ENCODE peak calls at places on chromosomes 6 and 20, in six cellular contexts. B is HepG2, Z is K562, X is GM12878, R is GM12891, O is H1. S is an unnamed sample.
A peak's percentile ranks its signal among the peaks of the same experiment; 100 is the strongest.

GRCh38 chr20:54103067-54103761 is 32.8 kb upstream of the BCAS1 start:
- DNase-seq in B (peak; percentile 96), Z (peak; percentile 69), X (no peak), R (peak; percentile 34), O (peak; percentile 95), S (peak; percentile 23)

GRCh38 chr6:129444683-129445082 is 265.3 kb downstream of the ARHGAP18 start:
- DNase-seq in B (no peak), Z (no peak), X (no peak), R (no peak), O (no peak), S (no peak)

GRCh38 chr6:166008441-166009369 is 158.9 kb downstream of the TBXT start:
- DNase-seq in B (no peak), Z (no peak), X (no peak), R (no peak), O (peak; percentile 70), S (no peak)

GRCh38 chr6:36595168-36595818 is 1.1 kb downstream of the SRSF3 start:
- DNase-seq in B (peak; percentile 52), Z (peak; percentile 51), X (no peak), R (no peak), O (no peak), S (no peak)

GRCh38 chr6:35452186-35453090 is at the start of gene FANCE:
- DNase-seq in B (peak; percentile 84), Z (peak; percentile 99), X (peak; percentile 72), R (peak; percentile 90), O (peak; percentile 100), S (peak; percentile 92)

GRCh38 chr6:112939543-112939942 is 592.4 kb downstream of the RFPL4B start:
- DNase-seq in B (no peak), Z (no peak), X (no peak), R (no peak), O (no peak), S (no peak)

GRCh38 chr6:112289039-112289566 is 34.7 kb upstream of the LAMA4 start:
- DNase-seq in B (no peak), Z (no peak), X (no peak), R (no peak), O (no peak), S (no peak)

GRCh38 chr20:23641936-23642751 is 4.4 kb upstream of the CST3 start:
- DNase-seq in B (no peak), Z (no peak), X (no peak), R (no peak), O (no peak), S (no peak)

GRCh38 chr6:142459267-142459666 is 157.5 kb downstream of the ADGRG6 start:
- DNase-seq in B (no peak), Z (no peak), X (no peak), R (no peak), O (no peak), S (no peak)

GRCh38 chr6:11711644-11711993 is 67.0 kb downstream of the ADTRP start:
- DNase-seq in B (no peak), Z (no peak), X (peak; percentile 67), R (no peak), O (no peak), S (no peak)

GRCh38 chr20:5918856-5919633 is 31.3 kb downstream of the TRMT6 start:
- DNase-seq in B (peak; percentile 53), Z (no peak), X (no peak), R (no peak), O (no peak), S (no peak)

GRCh38 chr20:48012401-48012974 is 227.2 kb upstream of the SULF2 start:
- DNase-seq in B (peak; percentile 49), Z (no peak), X (no peak), R (no peak), O (no peak), S (no peak)

GRCh38 chr6:23040899-23041298 is 471.5 kb downstream of the HDGFL1 start:
- DNase-seq in B (no peak), Z (no peak), X (no peak), R (no peak), O (no peak), S (no peak)

GRCh38 chr20:12966468-12967085 is 42.2 kb upstream of the SPTLC3 start:
- DNase-seq in B (peak; percentile 65), Z (no peak), X (no peak), R (no peak), O (no peak), S (no peak)

GRCh38 chr20:12047838-12048432 is 130.2 kb downstream of the BTBD3 start:
- DNase-seq in B (no peak), Z (no peak), X (no peak), R (no peak), O (no peak), S (no peak)

GRCh38 chr20:752263-752662 is 16.0 kb downstream of the SLC52A3 start:
- DNase-seq in B (no peak), Z (no peak), X (no peak), R (no peak), O (no peak), S (no peak)

GRCh38 chr6:100925756-100926155 is 44.6 kb upstream of the ASCC3 start:
- DNase-seq in B (no peak), Z (no peak), X (no peak), R (no peak), O (no peak), S (no peak)

GRCh38 chr6:131222773-131223172 is 87.5 kb downstream of the AKAP7 start:
- DNase-seq in B (no peak), Z (no peak), X (no peak), R (no peak), O (no peak), S (no peak)

GRCh38 chr20:37401930-37402675 is 56.2 kb downstream of the SRC start:
- DNase-seq in B (no peak), Z (no peak), X (no peak), R (no peak), O (no peak), S (no peak)

GRCh38 chr6:170212956-170213636 is 77.8 kb downstream of the DLL1 start:
- DNase-seq in B (no peak), Z (no peak), X (no peak), R (no peak), O (no peak), S (no peak)

GRCh38 chr6:148952147-148953041 is 205.6 kb downstream of the UST start:
- DNase-seq in B (no peak), Z (no peak), X (no peak), R (no peak), O (no peak), S (no peak)

GRCh38 chr6:166586424-166587156 is at the start of gene RAMACL:
- DNase-seq in B (no peak), Z (peak; percentile 86), X (peak; percentile 52), R (peak; percentile 71), O (peak; percentile 70), S (peak; percentile 61)

GRCh38 chr20:62772994-62773858 is 23.0 kb upstream of the MRGBP start:
- DNase-seq in B (no peak), Z (no peak), X (no peak), R (no peak), O (no peak), S (no peak)

GRCh38 chr6:84568971-84569370 is 195.4 kb downstream of the TBX18 start:
- DNase-seq in B (no peak), Z (no peak), X (no peak), R (no peak), O (no peak), S (no peak)

GRCh38 chr20:63232235-63233060 is 3.3 kb upstream of the BIRC7 start:
- DNase-seq in B (no peak), Z (no peak), X (no peak), R (no peak), O (no peak), S (no peak)

GRCh38 chr6:165611294-165611693 is 51.7 kb downstream of the PDE10A start:
- DNase-seq in B (no peak), Z (no peak), X (no peak), R (no peak), O (no peak), S (no peak)

GRCh38 chr6:154653853-154654252 is 79.4 kb upstream of the SCAF8 start:
- DNase-seq in B (no peak), Z (no peak), X (no peak), R (no peak), O (no peak), S (no peak)

GRCh38 chr6:13044390-13044789 is 283.9 kb downstream of the TBC1D7 start:
- DNase-seq in B (peak; percentile 5), Z (peak; percentile 72), X (no peak), R (no peak), O (peak; percentile 50), S (no peak)

GRCh38 chr6:144285798-144286502 is 815 bp downstream of the UTRN start:
- DNase-seq in B (peak; percentile 24), Z (no peak), X (no peak), R (peak; percentile 33), O (peak; percentile 69), S (peak; percentile 27)

GRCh38 chr6:6811151-6812002 is 222.9 kb downstream of the LY86 start:
- DNase-seq in B (peak; percentile 73), Z (no peak), X (no peak), R (no peak), O (peak; percentile 57), S (no peak)

GRCh38 chr6:151025076-151025475 is 159.6 kb downstream of the MTHFD1L start:
- DNase-seq in B (no peak), Z (no peak), X (no peak), R (no peak), O (no peak), S (no peak)

GRCh38 chr20:46894971-46895905 is 595 bp downstream of the EYA2 start:
- DNase-seq in B (no peak), Z (no peak), X (no peak), R (no peak), O (peak; percentile 63), S (peak; percentile 32)
- TF ChIP-seq POLR2A in B (no peak), Z (no peak), X (no peak), R (no peak), O (no peak), S (no peak)

GRCh38 chr20:34045930-34046329 is 52.2 kb downstream of the RALY start:
- DNase-seq in B (peak; percentile 84), Z (no peak), X (no peak), R (no peak), O (no peak), S (no peak)

GRCh38 chr20:34043025-34043424 is 49.3 kb downstream of the RALY start:
- DNase-seq in B (no peak), Z (no peak), X (no peak), R (no peak), O (no peak), S (no peak)

GRCh38 chr20:34047010-34047687 is 53.4 kb downstream of the RALY start:
- DNase-seq in B (no peak), Z (no peak), X (no peak), R (no peak), O (no peak), S (no peak)

GRCh38 chr20:34046330-34046729 is 52.6 kb downstream of the RALY start:
- DNase-seq in B (no peak), Z (no peak), X (no peak), R (no peak), O (no peak), S (no peak)

GRCh38 chr20:34045294-34045693 is 51.6 kb downstream of the RALY start:
- DNase-seq in B (peak; percentile 73), Z (peak; percentile 39), X (no peak), R (no peak), O (no peak), S (no peak)
- TF ChIP-seq TAF1 in B (no peak), Z (no peak), X (no peak), R (no peak), O (no peak), S (no peak)

GRCh38 chr20:50189681-50190250 is 864 bp upstream of the CEBPB start:
- DNase-seq in B (peak; percentile 79), Z (no peak), X (no peak), R (no peak), O (no peak), S (no peak)
- TF ChIP-seq POLR2A in B (no peak), Z (no peak), X (no peak), R (no peak), O (no peak), S (no peak)

GRCh38 chr6:31270788-31271640 is 878 bp downstream of the HLA-C start:
- DNase-seq in B (no peak), Z (no peak), X (no peak), R (peak; percentile 52), O (peak; percentile 79), S (peak; percentile 25)
- TF ChIP-seq TAF1 in B (no peak), Z (no peak), X (no peak), R (no peak), O (no peak), S (no peak)